ENCODE peak calls at places on chromosomes 3 and 15, in eight cellular contexts. I, N, M, E, D, V, B and H are unnamed samples.

GRCh38 chr15:32029409-32029861 is 880 bp upstream of the CHRNA7 start:
- DNase-seq in E (no peak), D (peak; percentile 75), V (no peak), M (no peak), B (no peak), N (no peak), I (no peak), H (no peak)

GRCh38 chr3:89314454-89314853 is 207.0 kb downstream of the EPHA3 start:
- DNase-seq in M (no peak), I (no peak), N (no peak), D (peak; percentile 65), E (no peak), B (peak; percentile 3), V (no peak), H (no peak)

GRCh38 chr15:73388256-73388781 is 19.6 kb upstream of the HCN4 start:
- DNase-seq in N (no peak), B (no peak), V (no peak), M (peak; percentile 17), D (peak; percentile 30), I (no peak), E (no peak), H (peak; percentile 47)

GRCh38 chr3:138774529-138775253 is 60.0 kb downstream of the PIK3CB start:
- DNase-seq in V (peak; percentile 72), I (peak; percentile 62), D (no peak), B (no peak), M (peak; percentile 49), E (no peak), N (no peak), H (no peak)

GRCh38 chr3:148971819-148972218 is 19.5 kb upstream of the GYG1 start:
- DNase-seq in D (no peak), E (peak; percentile 69), N (no peak), V (peak; percentile 81), M (peak; percentile 34), I (no peak), B (no peak), H (no peak)

GRCh38 chr15:50251638-50252182 is 13.8 kb downstream of the HDC start:
- DNase-seq in N (no peak), E (no peak), M (no peak), B (no peak), V (no peak), D (peak; percentile 25), I (no peak), H (no peak)

GRCh38 chr15:89515477-89515876 is 19.1 kb upstream of the RHCG start:
- DNase-seq in M (no peak), N (no peak), D (no peak), E (no peak), B (no peak), I (no peak), V (no peak), H (no peak)

GRCh38 chr3:64972793-64973192 is 285.0 kb upstream of the ADAMTS9 start:
- DNase-seq in M (no peak), E (no peak), N (no peak), I (no peak), B (no peak), D (no peak), V (no peak), H (no peak)

GRCh38 chr3:111998661-111999641 is at the start of gene TAGLN3:
- DNase-seq in V (no peak), M (peak; percentile 47), B (peak; percentile 10), I (no peak), E (no peak), D (peak; percentile 78), N (no peak), H (no peak)

GRCh38 chr15:40306908-40307307 is 827 bp downstream of the PLCB2 start:
- DNase-seq in N (no peak), V (no peak), I (no peak), B (no peak), D (no peak), M (no peak), E (peak; percentile 50), H (no peak)

GRCh38 chr3:50374363-50375108 is 15.2 kb upstream of the TMEM115 start:
- DNase-seq in B (no peak), D (no peak), I (no peak), M (no peak), E (no peak), V (no peak), N (no peak), H (no peak)

GRCh38 chr3:42752961-42753360 is 20.1 kb downstream of the CCDC13 start:
- DNase-seq in B (no peak), D (no peak), V (no peak), E (no peak), N (no peak), I (no peak), M (no peak), H (peak; percentile 12)

GRCh38 chr3:144112036-144112435 is 140.4 kb downstream of the DIPK2A start:
- DNase-seq in D (no peak), B (no peak), V (no peak), I (no peak), M (no peak), N (no peak), E (no peak), H (no peak)

GRCh38 chr3:184230603-184231528 is 1.5 kb downstream of the VWA5B2 start:
- DNase-seq in N (no peak), D (peak; percentile 65), E (no peak), M (no peak), B (no peak), I (no peak), V (no peak), H (no peak)

GRCh38 chr3:147113293-147114045 is 292.9 kb downstream of the ZIC4 start:
- DNase-seq in N (no peak), D (no peak), I (no peak), V (no peak), E (no peak), M (no peak), B (no peak), H (no peak)

GRCh38 chr3:145243875-145244274 is 917.1 kb downstream of the PLOD2 start:
- DNase-seq in M (no peak), I (no peak), N (no peak), D (no peak), V (no peak), E (no peak), B (no peak), H (no peak)

GRCh38 chr3:3154879-3155610 is 24.4 kb downstream of the CRBN start:
- DNase-seq in E (no peak), B (no peak), I (no peak), V (no peak), N (no peak), M (no peak), D (no peak), H (no peak)

GRCh38 chr15:41894791-41895463 is 1.1 kb upstream of the SPTBN5 start:
- DNase-seq in I (peak; percentile 83), D (peak; percentile 36), M (peak; percentile 94), V (peak; percentile 87), E (peak; percentile 92), N (peak; percentile 74), B (no peak), H (peak; percentile 87)
- H3K27ac ChIP-seq in I (peak overlapping the region; percentile 82), D (no peak overlapping the region), M (no peak overlapping the region), V (peak overlapping the region; percentile 58), E (peak overlapping the region; percentile 38), N (peak overlapping the region; percentile 84), B (no peak overlapping the region), H (peak overlapping the region; percentile 26)

GRCh38 chr3:45715945-45716344 is 26.7 kb downstream of the SACM1L start:
- DNase-seq in I (no peak), V (no peak), N (no peak), B (no peak), M (no peak), D (no peak), E (no peak), H (no peak)
- H3K4me3 ChIP-seq in I (no peak overlapping the region), V (no peak overlapping the region), N (no peak overlapping the region), B (no peak overlapping the region), M (no peak overlapping the region), D (no peak overlapping the region), E (no peak overlapping the region), H (no peak overlapping the region)

GRCh38 chr15:62979252-62979651 is 63.3 kb upstream of the TPM1 start:
- DNase-seq in D (no peak), E (no peak), I (no peak), B (no peak), M (no peak), N (no peak), V (no peak), H (no peak)

GRCh38 chr15:62977952-62978811 is 64.4 kb upstream of the TPM1 start:
- DNase-seq in I (no peak), D (no peak), V (no peak), M (no peak), B (no peak), E (no peak), N (no peak), H (no peak)

GRCh38 chr15:62972814-62973213 is 69.7 kb upstream of the TPM1 start:
- DNase-seq in E (no peak), I (no peak), N (no peak), B (no peak), M (no peak), D (no peak), V (no peak), H (no peak)

GRCh38 chr15:62976301-62976842 is 66.2 kb upstream of the TPM1 start:
- DNase-seq in I (no peak), V (no peak), M (no peak), D (no peak), B (no peak), N (no peak), E (no peak), H (no peak)

GRCh38 chr15:62975515-62975914 is 67.0 kb upstream of the TPM1 start:
- DNase-seq in V (no peak), E (no peak), M (no peak), N (no peak), D (no peak), I (no peak), B (no peak), H (no peak)
- H3K27ac ChIP-seq in V (no peak overlapping the region), E (no peak overlapping the region), M (no peak overlapping the region), N (no peak overlapping the region), D (no peak overlapping the region), I (no peak overlapping the region), B (no peak overlapping the region), H (no peak overlapping the region)

GRCh38 chr15:30903497-30904187 is at the start of gene FAN1:
- DNase-seq in D (peak; percentile 91), M (peak; percentile 92), N (peak; percentile 45), I (peak; percentile 89), E (peak; percentile 92), B (peak; percentile 88), V (peak; percentile 91), H (peak; percentile 89)

GRCh38 chr15:30905821-30906220 is 2.1 kb downstream of the FAN1 start:
- DNase-seq in E (no peak), I (no peak), V (no peak), M (no peak), D (peak; percentile 41), B (no peak), N (no peak), H (no peak)

GRCh38 chr15:30906366-30906765 is 2.7 kb downstream of the FAN1 start:
- DNase-seq in D (no peak), N (no peak), I (no peak), M (no peak), E (no peak), B (no peak), V (no peak), H (no peak)

GRCh38 chr15:30901889-30902288 is 1.8 kb upstream of the FAN1 start:
- DNase-seq in D (no peak), B (no peak), M (no peak), I (no peak), N (no peak), E (no peak), V (no peak), H (no peak)

DNA sequence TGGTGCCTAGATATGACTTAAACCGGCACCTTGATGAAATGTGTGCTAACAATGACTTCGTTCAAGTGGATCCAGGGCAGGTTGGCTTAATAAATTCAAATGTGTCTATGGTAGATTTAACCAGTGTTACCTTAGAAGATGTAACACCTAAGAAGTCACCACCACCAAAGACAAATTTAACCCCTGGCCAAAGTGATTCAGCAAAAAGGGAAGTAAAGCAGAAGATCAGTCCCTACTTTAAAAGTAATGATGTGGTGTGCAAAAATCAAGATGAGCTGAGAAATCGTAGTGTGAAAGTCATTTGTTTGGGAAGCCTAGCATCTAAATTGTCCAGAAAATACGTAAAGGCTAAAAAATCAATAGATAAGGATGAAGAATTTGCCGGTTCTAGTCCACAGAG is 1.1 kb downstream of the FAN1 start:
- DNase-seq in V (no peak), M (no peak), I (no peak), B (peak; percentile 5), N (no peak), E (no peak), D (no peak), H (no peak)
- H3K4me3 ChIP-seq in V (no peak overlapping the region), M (no peak overlapping the region), I (peak overlapping the region; percentile 86), B (peak overlapping the region; percentile 74), N (peak overlapping the region; percentile 90), E (no peak overlapping the region), D (peak overlapping the region; percentile 82), H (peak overlapping the region; percentile 96)